ENCODE peak calls at places on chromosomes 4 and X, in five cellular contexts. One of them, this sample, is unnamed.

GRCh38 chr4:65599335-65599734 is 71.0 kb downstream of the EPHA5 start:
- DNase-seq in fibroblast of lung: no peak
- DNase-seq in aorta: no peak
- DNase-seq in left ventricle myocardium inferior: no peak
- DNase-seq in K562: no peak
- DNase-seq in this sample: no peak

GRCh38 chr4:45283352-45283751 is 557.0 kb upstream of the GNPDA2 start:
- DNase-seq in fibroblast of lung: no peak
- DNase-seq in left ventricle myocardium inferior: no peak
- DNase-seq in K562: no peak
- DNase-seq in aorta: no peak
- DNase-seq in this sample: no peak

GRCh38 chr4:56817840-56818491 is 3.5 kb downstream of the SPINK2 start:
- DNase-seq in left ventricle myocardium inferior: no peak
- DNase-seq in fibroblast of lung: no peak
- DNase-seq in K562: no peak
- DNase-seq in aorta: no peak
- DNase-seq in this sample: no peak

GRCh38 chr4:109820563-109820962 is 5.0 kb downstream of the GAR1 start:
- DNase-seq in aorta: no peak
- DNase-seq in left ventricle myocardium inferior: no peak
- DNase-seq in K562: no peak
- DNase-seq in fibroblast of lung: no peak
- DNase-seq in this sample: no peak

GRCh38 chr4:8439914-8440490 is 521 bp downstream of the ACOX3 start:
- DNase-seq in fibroblast of lung: no peak
- DNase-seq in K562: no peak
- DNase-seq in aorta: no peak
- DNase-seq in left ventricle myocardium inferior: no peak
- DNase-seq in this sample: no peak

GRCh38 chr4:1558205-1558604 is 125.9 kb downstream of the FAM53A start:
- DNase-seq in aorta: no peak
- DNase-seq in K562: no peak
- DNase-seq in fibroblast of lung: no peak
- DNase-seq in left ventricle myocardium inferior: no peak
- DNase-seq in this sample: no peak

GRCh38 chrX:63934791-63935190 is 149.8 kb upstream of the ARHGEF9 start:
- DNase-seq in aorta: no peak
- DNase-seq in fibroblast of lung: no peak
- DNase-seq in K562: no peak
- DNase-seq in left ventricle myocardium inferior: no peak
- DNase-seq in this sample: no peak

GRCh38 chr4:87239821-87240220 is 19.4 kb upstream of the KLHL8 start:
- DNase-seq in left ventricle myocardium inferior: no peak
- DNase-seq in K562: no peak
- DNase-seq in fibroblast of lung: no peak
- DNase-seq in aorta: no peak
- DNase-seq in this sample: no peak

GRCh38 chr4:24988776-24989175 is 42.0 kb downstream of the LGI2 start:
- DNase-seq in aorta: no peak
- DNase-seq in left ventricle myocardium inferior: no peak
- DNase-seq in K562: no peak
- DNase-seq in fibroblast of lung: peak; percentile 62
- DNase-seq in this sample: peak; percentile 87

GRCh38 chr4:128528793-128529553 is 241.4 kb upstream of the PGRMC2 start:
- DNase-seq in K562: no peak
- DNase-seq in left ventricle myocardium inferior: no peak
- DNase-seq in aorta: no peak
- DNase-seq in fibroblast of lung: peak; percentile 92
- DNase-seq in this sample: peak; percentile 37

GRCh38 chr4:67549123-67549522 is 3.8 kb upstream of the CENPC start:
- DNase-seq in aorta: no peak
- DNase-seq in left ventricle myocardium inferior: no peak
- DNase-seq in fibroblast of lung: peak; percentile 23
- DNase-seq in K562: no peak
- DNase-seq in this sample: no peak

GRCh38 chr4:83757121-83757621 is 221.3 kb downstream of the GPAT3 start:
- DNase-seq in aorta: no peak
- DNase-seq in left ventricle myocardium inferior: no peak
- DNase-seq in K562: peak; percentile 29
- DNase-seq in fibroblast of lung: no peak
- DNase-seq in this sample: no peak

GRCh38 chr4:18934197-18934596 is 912.6 kb upstream of the LCORL start:
- DNase-seq in K562: no peak
- DNase-seq in left ventricle myocardium inferior: no peak
- DNase-seq in aorta: no peak
- DNase-seq in fibroblast of lung: peak; percentile 4
- DNase-seq in this sample: no peak

GRCh38 chr4:170423137-170423536 is 333.4 kb upstream of the AADAT start:
- DNase-seq in left ventricle myocardium inferior: no peak
- DNase-seq in fibroblast of lung: no peak
- DNase-seq in K562: no peak
- DNase-seq in aorta: no peak
- DNase-seq in this sample: no peak

GRCh38 chrX:10168226-10168625 is 11.5 kb downstream of the CLCN4 start:
- DNase-seq in fibroblast of lung: no peak
- DNase-seq in left ventricle myocardium inferior: no peak
- DNase-seq in aorta: no peak
- DNase-seq in K562: no peak
- DNase-seq in this sample: no peak

GRCh38 chr4:187184513-187184912 is 460.9 kb upstream of the FAT1 start:
- DNase-seq in K562: no peak
- DNase-seq in left ventricle myocardium inferior: no peak
- DNase-seq in aorta: no peak
- DNase-seq in fibroblast of lung: no peak
- DNase-seq in this sample: no peak

GRCh38 chrX:141839856-141840255 is 1.7 kb downstream of the MAGEC3 start:
- DNase-seq in aorta: no peak
- DNase-seq in fibroblast of lung: no peak
- DNase-seq in left ventricle myocardium inferior: no peak
- DNase-seq in K562: no peak
- DNase-seq in this sample: no peak

GRCh38 chr4:17613761-17614415 is 553 bp upstream of the MED28 start:
- DNase-seq in left ventricle myocardium inferior: no peak
- DNase-seq in K562: no peak
- DNase-seq in fibroblast of lung: peak; percentile 72
- DNase-seq in aorta: no peak
- DNase-seq in this sample: no peak
- H3K4me1 ChIP-seq in left ventricle myocardium inferior: peaks cover 57% of the 10 kb centered on the region
- H3K4me1 ChIP-seq in K562: peaks cover 16% of the 10 kb centered on the region
- H3K4me1 ChIP-seq in fibroblast of lung: peaks cover 4% of the 10 kb centered on the region
- H3K4me1 ChIP-seq in aorta: no peaks in the 10 kb centered on the region
- H3K4me1 ChIP-seq in this sample: no peaks in the 10 kb centered on the region

GRCh38 chr4:153620352-153620751 is 63.7 kb upstream of the TLR2 start:
- DNase-seq in left ventricle myocardium inferior: no peak
- DNase-seq in K562: no peak
- DNase-seq in aorta: no peak
- DNase-seq in fibroblast of lung: peak; percentile 24
- DNase-seq in this sample: no peak

GRCh38 chr4:153622093-153622492 is 62.0 kb upstream of the TLR2 start:
- DNase-seq in left ventricle myocardium inferior: no peak
- DNase-seq in fibroblast of lung: no peak
- DNase-seq in aorta: no peak
- DNase-seq in K562: no peak
- DNase-seq in this sample: no peak

GRCh38 chr4:153622778-153623240 is 61.3 kb upstream of the TLR2 start:
- DNase-seq in K562: no peak
- DNase-seq in aorta: no peak
- DNase-seq in fibroblast of lung: no peak
- DNase-seq in left ventricle myocardium inferior: no peak
- DNase-seq in this sample: no peak

GRCh38 chr4:153618831-153619230 is 65.2 kb upstream of the TLR2 start:
- DNase-seq in left ventricle myocardium inferior: no peak
- DNase-seq in K562: no peak
- DNase-seq in fibroblast of lung: no peak
- DNase-seq in aorta: no peak
- DNase-seq in this sample: no peak

DNA sequence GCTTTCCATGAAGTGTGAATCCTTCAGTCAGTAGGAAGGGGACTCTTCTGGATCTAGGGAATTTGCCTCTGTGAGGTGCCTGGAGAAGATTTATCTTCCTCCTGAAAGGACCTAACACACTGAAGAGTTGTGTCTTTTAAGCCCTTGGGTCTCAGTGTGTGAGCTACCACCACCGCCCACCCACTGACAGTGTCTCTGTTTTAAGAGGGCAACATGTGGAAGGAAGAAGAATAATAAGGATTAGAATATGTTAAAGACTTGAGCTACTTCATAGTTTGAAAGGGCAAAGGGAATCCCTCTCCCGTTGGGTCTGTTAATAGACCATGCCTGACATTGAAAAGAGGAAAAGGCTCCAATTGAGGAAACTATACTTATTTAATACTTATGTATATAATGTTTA is 64.3 kb upstream of the TLR2 start:
- DNase-seq in aorta: no peak
- DNase-seq in K562: no peak
- DNase-seq in left ventricle myocardium inferior: no peak
- DNase-seq in fibroblast of lung: no peak
- DNase-seq in this sample: no peak
- H3K36me3 ChIP-seq in aorta: no peaks in the 10 kb centered on the region
- H3K36me3 ChIP-seq in K562: peaks cover 83% of the 10 kb centered on the region
- H3K36me3 ChIP-seq in left ventricle myocardium inferior: peaks cover 70% of the 10 kb centered on the region
- H3K36me3 ChIP-seq in fibroblast of lung: peaks cover 7% of the 10 kb centered on the region
- H3K36me3 ChIP-seq in this sample: peaks cover 16% of the 10 kb centered on the region

GRCh38 chr4:41880840-41881831 is 54.1 kb upstream of the TMEM33 start:
- DNase-seq in aorta: no peak
- DNase-seq in K562: no peak
- DNase-seq in left ventricle myocardium inferior: no peak
- DNase-seq in fibroblast of lung: peak; percentile 21
- DNase-seq in this sample: no peak

GRCh38 chr4:41881931-41882621 is 53.2 kb upstream of the TMEM33 start:
- DNase-seq in aorta: peak; percentile 72
- DNase-seq in left ventricle myocardium inferior: no peak
- DNase-seq in K562: no peak
- DNase-seq in fibroblast of lung: no peak
- DNase-seq in this sample: no peak

GRCh38 chr4:41885456-41885855 is 49.8 kb upstream of the TMEM33 start:
- DNase-seq in K562: no peak
- DNase-seq in left ventricle myocardium inferior: no peak
- DNase-seq in fibroblast of lung: no peak
- DNase-seq in aorta: no peak
- DNase-seq in this sample: no peak

GRCh38 chr4:41882622-41883347 is 52.4 kb upstream of the TMEM33 start:
- DNase-seq in aorta: peak; percentile 84
- DNase-seq in fibroblast of lung: peak; percentile 39
- DNase-seq in left ventricle myocardium inferior: no peak
- DNase-seq in K562: peak; percentile 77
- DNase-seq in this sample: no peak

GRCh38 chr4:41883988-41884737 is 51.1 kb upstream of the TMEM33 start:
- DNase-seq in fibroblast of lung: no peak
- DNase-seq in aorta: no peak
- DNase-seq in K562: no peak
- DNase-seq in left ventricle myocardium inferior: no peak
- DNase-seq in this sample: no peak
- H3K4me1 ChIP-seq in fibroblast of lung: no peaks in the 10 kb centered on the region
- H3K4me1 ChIP-seq in aorta: no peaks in the 10 kb centered on the region
- H3K4me1 ChIP-seq in K562: peaks cover 9% of the 10 kb centered on the region
- H3K4me1 ChIP-seq in left ventricle myocardium inferior: peaks cover 29% of the 10 kb centered on the region
- H3K4me1 ChIP-seq in this sample: peaks cover 4% of the 10 kb centered on the region

GRCh38 chr4:3226944-3227343 is 22.0 kb upstream of the MSANTD1 start:
- DNase-seq in K562: no peak
- DNase-seq in left ventricle myocardium inferior: no peak
- DNase-seq in aorta: peak; percentile 48
- DNase-seq in fibroblast of lung: no peak
- DNase-seq in this sample: no peak
- H3K36me3 ChIP-seq in K562: peaks cover 62% of the 10 kb centered on the region
- H3K36me3 ChIP-seq in left ventricle myocardium inferior: peaks cover 86% of the 10 kb centered on the region
- H3K36me3 ChIP-seq in aorta: peaks cover 3% of the 10 kb centered on the region
- H3K36me3 ChIP-seq in fibroblast of lung: peaks cover 32% of the 10 kb centered on the region
- H3K36me3 ChIP-seq in this sample: peaks cover 31% of the 10 kb centered on the region

GRCh38 chr4:184473515-184474260 is 662 bp downstream of the IRF2 start:
- DNase-seq in K562: no peak
- DNase-seq in fibroblast of lung: peak; percentile 44
- DNase-seq in aorta: peak; percentile 81
- DNase-seq in left ventricle myocardium inferior: peak; percentile 42
- DNase-seq in this sample: no peak

GRCh38 chr4:184475096-184475461 is 729 bp upstream of the IRF2 start:
- DNase-seq in left ventricle myocardium inferior: peak; percentile 42
- DNase-seq in K562: peak; percentile 71
- DNase-seq in aorta: peak; percentile 79
- DNase-seq in fibroblast of lung: peak; percentile 71
- DNase-seq in this sample: no peak

GRCh38 chr4:184473265-184473514 is 1.2 kb downstream of the IRF2 start:
- DNase-seq in aorta: peak; percentile 82
- DNase-seq in fibroblast of lung: no peak
- DNase-seq in left ventricle myocardium inferior: no peak
- DNase-seq in K562: no peak
- DNase-seq in this sample: no peak

GRCh38 chr4:184472540-184473264 is 1.6 kb downstream of the IRF2 start:
- DNase-seq in aorta: peak; percentile 96
- DNase-seq in K562: peak; percentile 75
- DNase-seq in left ventricle myocardium inferior: peak; percentile 84
- DNase-seq in fibroblast of lung: peak; percentile 58
- DNase-seq in this sample: no peak

GRCh38 chr4:184474261-184475095 is at the start of gene IRF2:
- DNase-seq in fibroblast of lung: peak; percentile 98
- DNase-seq in left ventricle myocardium inferior: peak; percentile 98
- DNase-seq in aorta: peak; percentile 98
- DNase-seq in K562: peak; percentile 94
- DNase-seq in this sample: peak; percentile 78
- H3K4me1 ChIP-seq in fibroblast of lung: no peaks in the 10 kb centered on the region
- H3K4me1 ChIP-seq in left ventricle myocardium inferior: peaks cover 74% of the 10 kb centered on the region
- H3K4me1 ChIP-seq in aorta: no peaks in the 10 kb centered on the region
- H3K4me1 ChIP-seq in K562: peaks cover 21% of the 10 kb centered on the region
- H3K4me1 ChIP-seq in this sample: peaks cover 6% of the 10 kb centered on the region

GRCh38 chr4:73075832-73076231 is 6.3 kb upstream of the COX18 start:
- DNase-seq in left ventricle myocardium inferior: no peak
- DNase-seq in fibroblast of lung: no peak
- DNase-seq in K562: no peak
- DNase-seq in aorta: no peak
- DNase-seq in this sample: no peak

GRCh38 chr4:73086095-73086869 is 16.8 kb upstream of the COX18 start:
- DNase-seq in left ventricle myocardium inferior: no peak
- DNase-seq in fibroblast of lung: peak; percentile 6
- DNase-seq in K562: no peak
- DNase-seq in aorta: no peak
- DNase-seq in this sample: no peak

DNA sequence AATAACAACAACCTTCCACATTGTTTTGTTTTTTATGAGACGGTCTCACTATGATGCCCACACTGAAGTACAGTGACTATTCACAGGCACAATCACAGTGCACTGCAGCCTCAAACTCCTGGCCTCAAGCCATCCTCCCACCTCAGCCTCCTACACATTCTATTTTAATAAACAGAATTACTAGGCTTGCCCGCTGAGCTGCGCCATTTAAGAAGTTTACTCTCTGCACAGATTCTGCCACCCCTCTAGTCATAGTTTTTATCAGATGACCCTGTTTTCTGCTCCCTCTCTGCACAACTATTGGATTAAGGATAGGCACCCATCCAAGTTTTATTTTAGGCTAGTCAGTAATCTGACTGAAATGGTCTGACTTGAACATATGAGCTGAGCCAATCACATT is 11.3 kb upstream of the COX18 start:
- DNase-seq in K562: no peak
- DNase-seq in aorta: no peak
- DNase-seq in left ventricle myocardium inferior: no peak
- DNase-seq in fibroblast of lung: no peak
- DNase-seq in this sample: no peak
- H3K36me3 ChIP-seq in K562: peaks cover 88% of the 10 kb centered on the region
- H3K36me3 ChIP-seq in aorta: peaks cover 3% of the 10 kb centered on the region
- H3K36me3 ChIP-seq in left ventricle myocardium inferior: peaks cover 86% of the 10 kb centered on the region
- H3K36me3 ChIP-seq in fibroblast of lung: peaks cover 2% of the 10 kb centered on the region
- H3K36me3 ChIP-seq in this sample: peaks cover 6% of the 10 kb centered on the region